ENCODE peak calls at places on chromosomes 6 and 20, in eight cellular contexts. W is mucosa of descending colon; F is memory B cell; Z is stomach; X is heart right ventricle; U is T-helper 9 cell; M is epithelial cell of prostate; I is stimulated activated CD4-positive, alpha-beta T cell treated with anti-CD3 and anti-CD28 coated beads, Interleukin-1b, Interleukin-23, amount 100 ng/mL, for 4 hours. N is an unnamed sample.

GRCh38 chr20:23141016-23141415 is 54.9 kb upstream of the CD93 start:
- DNase-seq in W (no peak), F (no peak), Z (no peak), X (no peak), U (no peak), M (no peak), I (no peak), N (no peak)

GRCh38 chr6:38567436-38567835 is 72.3 kb downstream of the BTBD9 start:
- DNase-seq in W (peak), F (no peak), Z (peak), X (peak), U (no peak), M (peak), I (no peak), N (peak)

GRCh38 chr6:157491571-157492232 is 110.7 kb downstream of the ZDHHC14 start:
- DNase-seq in W (no peak), F (no peak), Z (no peak), X (no peak), U (no peak), M (no peak), I (no peak), N (no peak)

GRCh38 chr20:20085071-20085470 is 32.7 kb downstream of the CFAP61 start:
- DNase-seq in W (no peak), F (no peak), Z (no peak), X (peak), U (no peak), M (no peak), I (no peak), N (no peak)

GRCh38 chr6:113122060-113122459 is 735.1 kb upstream of the MARCKS start:
- DNase-seq in W (no peak), F (no peak), Z (no peak), X (no peak), U (no peak), M (peak), I (no peak), N (peak)

GRCh38 chr20:32522525-32522774 is 62.7 kb downstream of the NOL4L start:
- DNase-seq in W (peak), F (no peak), Z (no peak), X (no peak), U (no peak), M (no peak), I (no peak), N (no peak)

GRCh38 chr20:25608774-25609173 is 15.0 kb downstream of the NANP start:
- DNase-seq in W (no peak), F (no peak), Z (no peak), X (no peak), U (no peak), M (no peak), I (no peak), N (no peak)

GRCh38 chr6:135141182-135141581 is 39.9 kb upstream of the MYB start:
- DNase-seq in W (no peak), F (no peak), Z (no peak), X (no peak), U (no peak), M (no peak), I (no peak), N (no peak)

GRCh38 chr6:129795261-129795660 is 65.9 kb downstream of the TMEM244 start:
- DNase-seq in W (no peak), F (no peak), Z (no peak), X (no peak), U (no peak), M (peak), I (no peak), N (no peak)

GRCh38 chr6:153947817-153948447 is 91.1 kb upstream of the OPRM1 start:
- DNase-seq in W (no peak), F (no peak), Z (no peak), X (peak), U (no peak), M (no peak), I (no peak), N (no peak)

GRCh38 chr6:127514396-127515227 is 4.5 kb downstream of the MTCL3 start:
- DNase-seq in W (peak), F (no peak), Z (no peak), X (peak), U (peak), M (no peak), I (peak), N (no peak)

GRCh38 chr6:44435500-44435899 is 48.0 kb downstream of the CDC5L start:
- DNase-seq in W (no peak), F (no peak), Z (no peak), X (no peak), U (no peak), M (no peak), I (no peak), N (no peak)

GRCh38 chr6:134173007-134173690 is 120.7 kb upstream of the SLC2A12 start:
- DNase-seq in W (no peak), F (no peak), Z (no peak), X (no peak), U (no peak), M (no peak), I (no peak), N (no peak)

GRCh38 chr20:61690993-61691840 is 374.5 kb downstream of the TAF4 start:
- DNase-seq in W (no peak), F (no peak), Z (no peak), X (no peak), U (no peak), M (no peak), I (no peak), N (no peak)

GRCh38 chr6:34150766-34151165 is 4.9 kb upstream of the GRM4 start:
- DNase-seq in W (no peak), F (no peak), Z (no peak), X (no peak), U (no peak), M (no peak), I (no peak), N (no peak)

GRCh38 chr6:12331474-12331873 is 41.3 kb downstream of the EDN1 start:
- DNase-seq in W (no peak), F (no peak), Z (peak), X (no peak), U (no peak), M (no peak), I (no peak), N (no peak)

N was measured in pulmonary artery endothelial cell.